ENCODE peak calls at places on chromosome 22, in eight cellular contexts. One of them, this sample, is unnamed.

GRCh38 chr22:31491218-31491962 is 1.7 kb upstream of the EIF4ENIF1 start:
- DNase-seq in psoas muscle: no peak
- DNase-seq in central memory CD4-positive, alpha-beta T cell: no peak
- DNase-seq in putamen: no peak
- DNase-seq in left ventricle myocardium inferior: no peak
- DNase-seq in M059J: no peak
- DNase-seq in AG10803: no peak
- DNase-seq in uterus: no peak
- DNase-seq in this sample: no peak

GRCh38 chr22:27748355-27749168 is 53.0 kb downstream of the MN1 start:
- DNase-seq in psoas muscle: no peak
- DNase-seq in central memory CD4-positive, alpha-beta T cell: no peak
- DNase-seq in putamen: no peak
- DNase-seq in left ventricle myocardium inferior: no peak
- DNase-seq in M059J: peak
- DNase-seq in AG10803: peak
- DNase-seq in uterus: peak
- DNase-seq in this sample: peak

GRCh38 chr22:47622541-47622940 is 860.1 kb downstream of the TBC1D22A start:
- DNase-seq in psoas muscle: no peak
- DNase-seq in central memory CD4-positive, alpha-beta T cell: no peak
- DNase-seq in putamen: no peak
- DNase-seq in left ventricle myocardium inferior: no peak
- DNase-seq in M059J: no peak
- DNase-seq in AG10803: no peak
- DNase-seq in uterus: no peak
- DNase-seq in this sample: peak

GRCh38 chr22:46373838-46374662 is 38.5 kb downstream of the TRMU start:
- DNase-seq in psoas muscle: no peak
- DNase-seq in central memory CD4-positive, alpha-beta T cell: peak
- DNase-seq in putamen: no peak
- DNase-seq in left ventricle myocardium inferior: no peak
- DNase-seq in M059J: peak
- DNase-seq in AG10803: no peak
- DNase-seq in uterus: no peak
- DNase-seq in this sample: no peak

GRCh38 chr22:42446151-42446550 is 13.9 kb upstream of the NFAM1 start:
- DNase-seq in psoas muscle: no peak
- DNase-seq in central memory CD4-positive, alpha-beta T cell: no peak
- DNase-seq in putamen: no peak
- DNase-seq in left ventricle myocardium inferior: no peak
- DNase-seq in M059J: no peak
- DNase-seq in AG10803: no peak
- DNase-seq in uterus: no peak
- DNase-seq in this sample: no peak

GRCh38 chr22:33873186-33873585 is 47.1 kb downstream of the LARGE1 start:
- DNase-seq in psoas muscle: peak
- DNase-seq in central memory CD4-positive, alpha-beta T cell: no peak
- DNase-seq in putamen: no peak
- DNase-seq in left ventricle myocardium inferior: peak
- DNase-seq in M059J: no peak
- DNase-seq in AG10803: peak
- DNase-seq in uterus: peak
- DNase-seq in this sample: peak

GRCh38 chr22:45208993-45209838 is 31.5 kb downstream of the KIAA0930 start:
- DNase-seq in psoas muscle: no peak
- DNase-seq in central memory CD4-positive, alpha-beta T cell: no peak
- DNase-seq in putamen: peak
- DNase-seq in left ventricle myocardium inferior: no peak
- DNase-seq in M059J: peak
- DNase-seq in AG10803: peak
- DNase-seq in uterus: no peak
- DNase-seq in this sample: no peak

GRCh38 chr22:49972163-49973017 is 11.8 kb downstream of the PIM3 start:
- DNase-seq in psoas muscle: peak
- DNase-seq in central memory CD4-positive, alpha-beta T cell: no peak
- DNase-seq in putamen: no peak
- DNase-seq in left ventricle myocardium inferior: peak
- DNase-seq in M059J: no peak
- DNase-seq in AG10803: no peak
- DNase-seq in uterus: peak
- DNase-seq in this sample: peak

GRCh38 chr22:25567305-25567704 is 2.8 kb downstream of the GRK3 start:
- DNase-seq in psoas muscle: no peak
- DNase-seq in central memory CD4-positive, alpha-beta T cell: no peak
- DNase-seq in putamen: no peak
- DNase-seq in left ventricle myocardium inferior: no peak
- DNase-seq in M059J: no peak
- DNase-seq in AG10803: no peak
- DNase-seq in uterus: no peak
- DNase-seq in this sample: no peak

GRCh38 chr22:48838376-48838775 is 989.3 kb downstream of the BRD1 start:
- DNase-seq in psoas muscle: no peak
- DNase-seq in central memory CD4-positive, alpha-beta T cell: no peak
- DNase-seq in putamen: no peak
- DNase-seq in left ventricle myocardium inferior: no peak
- DNase-seq in M059J: no peak
- DNase-seq in AG10803: no peak
- DNase-seq in uterus: no peak
- DNase-seq in this sample: no peak

GRCh38 chr22:40345271-40345670 is 1.0 kb upstream of the ADSL start:
- DNase-seq in psoas muscle: no peak
- DNase-seq in central memory CD4-positive, alpha-beta T cell: no peak
- DNase-seq in putamen: no peak
- DNase-seq in left ventricle myocardium inferior: no peak
- DNase-seq in M059J: peak
- DNase-seq in AG10803: peak
- DNase-seq in uterus: no peak
- DNase-seq in this sample: no peak

GRCh38 chr22:45422237-45422983 is 8.9 kb downstream of the RIBC2 start:
- DNase-seq in psoas muscle: no peak
- DNase-seq in central memory CD4-positive, alpha-beta T cell: no peak
- DNase-seq in putamen: no peak
- DNase-seq in left ventricle myocardium inferior: no peak
- DNase-seq in M059J: no peak
- DNase-seq in AG10803: no peak
- DNase-seq in uterus: no peak
- DNase-seq in this sample: no peak

GRCh38 chr22:36325163-36326031 is 62.4 kb downstream of the MYH9 start:
- DNase-seq in psoas muscle: peak
- DNase-seq in central memory CD4-positive, alpha-beta T cell: no peak
- DNase-seq in putamen: no peak
- DNase-seq in left ventricle myocardium inferior: no peak
- DNase-seq in M059J: peak
- DNase-seq in AG10803: peak
- DNase-seq in uterus: peak
- DNase-seq in this sample: peak

GRCh38 chr22:50498322-50498861 is 9.1 kb downstream of the LMF2 start:
- DNase-seq in psoas muscle: no peak
- DNase-seq in central memory CD4-positive, alpha-beta T cell: peak
- DNase-seq in putamen: no peak
- DNase-seq in left ventricle myocardium inferior: no peak
- DNase-seq in M059J: peak
- DNase-seq in AG10803: peak
- DNase-seq in uterus: no peak
- DNase-seq in this sample: peak

GRCh38 chr22:39290248-39290720 is 29.1 kb downstream of the RPL3 start:
- DNase-seq in psoas muscle: no peak
- DNase-seq in central memory CD4-positive, alpha-beta T cell: no peak
- DNase-seq in putamen: no peak
- DNase-seq in left ventricle myocardium inferior: no peak
- DNase-seq in M059J: no peak
- DNase-seq in AG10803: no peak
- DNase-seq in uterus: no peak
- DNase-seq in this sample: no peak

GRCh38 chr22:39932918-39933649 is 27.1 kb upstream of the TMA7B start:
- DNase-seq in psoas muscle: no peak
- DNase-seq in central memory CD4-positive, alpha-beta T cell: peak
- DNase-seq in putamen: no peak
- DNase-seq in left ventricle myocardium inferior: no peak
- DNase-seq in M059J: peak
- DNase-seq in AG10803: peak
- DNase-seq in uterus: no peak
- DNase-seq in this sample: no peak

This sample was measured in ovary.